ENCODE peak calls at places on chromosome X, in eight cellular contexts. U, V, S, B, W, C, H and Y are unnamed samples.

GRCh38 chrX:150486011-150486410 is 82.4 kb upstream of the MTM1 start:
- DNase-seq in W (peak; percentile 44), B (peak; percentile 20), V (no peak), H (peak; percentile 22), S (peak; percentile 24), C (no peak), U (peak; percentile 76), Y (peak; percentile 38)

GRCh38 chrX:71493111-71493613 is 39.7 kb upstream of the OGT start:
- DNase-seq in V (no peak), B (peak; percentile 6), H (peak; percentile 8), W (peak; percentile 2), S (no peak), U (peak; percentile 20), C (peak; percentile 30), Y (peak; percentile 10)

GRCh38 chrX:51421972-51422371 is 74.4 kb downstream of the NUDT11 start:
- DNase-seq in C (no peak), V (no peak), S (no peak), W (no peak), B (no peak), U (no peak), H (no peak), Y (no peak)

GRCh38 chrX:32933548-32933947 is 277.8 kb downstream of the DMD start:
- DNase-seq in C (no peak), W (no peak), V (no peak), B (no peak), S (no peak), H (no peak), U (no peak), Y (no peak)

GRCh38 chrX:153905481-153906095 is 1.1 kb downstream of the AVPR2 start:
- DNase-seq in W (no peak), C (no peak), V (no peak), H (no peak), B (no peak), S (no peak), U (no peak), Y (no peak)

GRCh38 chrX:81294101-81294500 is 92.2 kb downstream of the SH3BGRL start:
- DNase-seq in V (no peak), U (no peak), B (no peak), H (no peak), S (no peak), C (no peak), W (no peak), Y (no peak)

GRCh38 chrX:69051901-69052300 is 113.4 kb downstream of the PJA1 start:
- DNase-seq in C (no peak), S (no peak), H (no peak), B (no peak), U (no peak), W (no peak), V (no peak), Y (no peak)

GRCh38 chrX:81238166-81238565 is 36.3 kb downstream of the SH3BGRL start:
- DNase-seq in C (no peak), U (no peak), S (no peak), W (no peak), B (no peak), H (no peak), V (no peak), Y (no peak)

GRCh38 chrX:82163701-82164100 is 961.8 kb downstream of the SH3BGRL start:
- DNase-seq in H (no peak), W (no peak), S (no peak), B (no peak), V (no peak), C (no peak), U (no peak), Y (no peak)

GRCh38 chrX:36684053-36684452 is 324.1 kb upstream of the FAM47C start:
- DNase-seq in V (no peak), C (no peak), B (no peak), S (no peak), W (no peak), U (no peak), H (no peak), Y (no peak)

GRCh38 chrX:17022205-17022604 is 75.7 kb downstream of the REPS2 start:
- DNase-seq in U (no peak), C (no peak), W (no peak), S (no peak), H (no peak), B (no peak), V (no peak), Y (no peak)

GRCh38 chrX:14032383-14032782 is 2.7 kb upstream of the GEMIN8 start:
- DNase-seq in B (peak; percentile 13), W (peak; percentile 36), S (no peak), U (peak; percentile 70), V (no peak), H (peak; percentile 29), C (peak; percentile 53), Y (peak; percentile 14)

GRCh38 chrX:150990910-150991309 is 7.8 kb downstream of the HMGB3 start:
- DNase-seq in C (no peak), U (peak; percentile 20), V (no peak), S (no peak), B (no peak), W (no peak), H (no peak), Y (no peak)

GRCh38 chrX:104270916-104271512 is 16.3 kb upstream of the ESX1 start:
- DNase-seq in W (peak; percentile 62), V (peak; percentile 36), S (peak; percentile 50), B (peak; percentile 1), C (peak; percentile 19), H (peak; percentile 15), U (peak; percentile 61), Y (peak; percentile 33)

GRCh38 chrX:78595901-78596502 is 63.1 kb downstream of the RTL3 start:
- DNase-seq in W (peak; percentile 1), B (no peak), H (no peak), C (no peak), U (no peak), S (no peak), V (no peak), Y (no peak)

GRCh38 chrX:96770315-96770714 is 85.7 kb downstream of the DIAPH2 start:
- DNase-seq in U (no peak), C (no peak), W (peak; percentile 9), S (no peak), B (peak; percentile 0), H (no peak), V (no peak), Y (no peak)

GRCh38 chrX:9729161-9729885 is 36.3 kb downstream of the GPR143 start:
- DNase-seq in H (no peak), V (no peak), B (peak; percentile 51), C (no peak), S (no peak), U (no peak), W (no peak), Y (no peak)

GRCh38 chrX:4844376-4844775 is 1130.9 kb upstream of the PRKX start:
- DNase-seq in C (no peak), B (no peak), S (no peak), H (no peak), V (no peak), U (no peak), W (no peak), Y (no peak)

GRCh38 chrX:107684956-107685385 is 56.7 kb downstream of the PRPS1 start:
- DNase-seq in C (peak; percentile 65), U (peak; percentile 89), S (no peak), V (peak; percentile 74), W (peak; percentile 83), B (no peak), H (peak; percentile 61), Y (peak; percentile 90)

GRCh38 chrX:11908371-11908770 is 150.3 kb downstream of the MSL3 start:
- DNase-seq in H (no peak), W (peak; percentile 32), S (no peak), U (no peak), V (no peak), B (peak; percentile 2), C (no peak), Y (no peak)

GRCh38 chrX:35826503-35826902 is 28.4 kb downstream of the MAGEB16 start:
- DNase-seq in S (no peak), U (no peak), B (no peak), W (no peak), V (no peak), H (no peak), C (no peak), Y (no peak)

GRCh38 chrX:11321986-11322385 is 28.8 kb downstream of the AMELX start:
- DNase-seq in B (no peak), C (no peak), V (peak; percentile 14), S (no peak), U (no peak), H (no peak), W (no peak), Y (no peak)

DNA sequence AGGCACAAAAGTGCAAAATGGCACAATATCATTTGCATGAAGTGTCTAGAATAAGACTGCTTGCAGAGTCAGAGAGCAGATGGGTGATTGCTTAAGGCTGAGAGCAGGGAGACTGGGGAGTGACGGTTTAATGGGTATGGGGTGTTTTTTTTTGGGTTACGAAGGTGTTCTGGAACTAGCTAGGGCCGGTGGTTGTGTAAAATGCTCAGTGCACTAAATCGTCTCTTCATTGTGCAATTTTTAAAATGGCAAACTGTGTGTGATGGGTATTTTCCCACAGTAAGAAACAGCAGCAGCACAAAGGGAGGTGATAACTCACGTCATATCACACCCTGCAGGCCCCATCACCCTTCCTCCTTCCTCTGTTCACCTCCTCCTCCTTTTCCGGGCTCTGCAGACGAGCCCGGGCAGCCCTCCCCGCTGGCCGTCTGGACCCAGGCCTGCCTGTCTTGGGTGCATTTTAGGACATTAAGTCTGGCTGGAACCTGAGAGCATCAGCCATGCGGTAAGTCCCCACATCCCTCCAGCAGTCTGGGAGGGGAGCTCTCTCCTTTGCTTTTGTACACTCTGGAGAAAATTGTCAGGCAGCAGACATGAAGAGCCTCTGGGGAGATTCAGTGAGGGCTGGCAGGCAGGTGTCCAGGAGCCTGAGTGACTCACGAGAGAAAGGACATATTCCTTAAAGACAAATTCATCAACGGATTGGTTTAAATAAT is 42.7 kb downstream of the ASMT start:
- DNase-seq in B (no peak), H (peak; percentile 13), U (no peak), W (peak; percentile 77), C (peak; percentile 23), S (no peak), V (no peak), Y (no peak)
- TF ChIP-seq POLR2A in B (no peak), H (no peak), U (no peak), W (peak; percentile 45), C (no peak), S (no peak), V (no peak), Y (no peak)

GRCh38 chrX:129761596-129761995 is 18.2 kb upstream of the SASH3 start:
- DNase-seq in B (no peak), W (no peak), U (no peak), S (no peak), H (no peak), V (no peak), C (no peak), Y (no peak)
- H3K4me1 ChIP-seq in B (no peaks in the 10 kb centered on the region), W (no peaks in the 10 kb centered on the region), U (no peaks in the 10 kb centered on the region), S (peaks cover 5% of the 10 kb centered on the region), H (peaks cover 7% of the 10 kb centered on the region), V (no peaks in the 10 kb centered on the region), C (no peaks in the 10 kb centered on the region), Y (no peaks in the 10 kb centered on the region)

DNA sequence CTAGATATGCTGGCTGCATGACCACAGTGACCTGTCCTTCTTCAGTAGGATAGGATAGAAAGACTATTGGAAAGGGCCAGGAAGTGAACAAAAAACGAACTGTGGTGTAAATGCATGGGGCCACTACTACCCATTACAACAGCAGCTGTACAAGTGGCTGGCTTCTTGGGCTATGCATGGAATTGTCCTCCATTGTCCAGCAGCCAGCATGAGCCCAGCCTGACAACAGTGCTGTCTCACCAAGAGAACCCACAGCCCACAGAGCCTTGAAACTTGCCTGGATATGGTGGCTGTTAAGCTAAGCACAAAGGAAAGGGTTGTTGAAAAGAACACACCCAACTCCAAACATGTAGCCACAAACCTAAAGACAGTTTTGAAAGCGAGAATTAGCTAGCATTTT is 330.2 kb upstream of the F9 start:
- DNase-seq in V (no peak), S (no peak), W (no peak), H (no peak), B (no peak), U (no peak), C (no peak), Y (no peak)
- H3K27me3 ChIP-seq in V (no peaks in the 10 kb centered on the region), S (no peaks in the 10 kb centered on the region), W (peaks cover 8% of the 10 kb centered on the region), H (no peaks in the 10 kb centered on the region), B (no peaks in the 10 kb centered on the region), U (no peaks in the 10 kb centered on the region), C (no peaks in the 10 kb centered on the region), Y (no peaks in the 10 kb centered on the region)

GRCh38 chrX:114363346-114363745 is 220.5 kb upstream of the HTR2C start:
- DNase-seq in W (no peak), V (no peak), H (no peak), U (no peak), C (no peak), S (no peak), B (no peak), Y (no peak)
- TF ChIP-seq POLR2A in W (no peak), V (no peak), H (no peak), U (no peak), C (no peak), S (no peak), B (no peak), Y (no peak)